ENCODE peak calls at places on chromosomes 4 and X, in seven cellular contexts. C, R, W, O, P, V and U are unnamed samples.
A peak's percentile ranks its signal among the peaks of the same experiment; 100 is the strongest.

GRCh38 chr4:70945046-70945445 is 42.9 kb downstream of the MOB1B start:
- DNase-seq in O (no peak), R (no peak), P (no peak), C (no peak), W (no peak), V (no peak), U (no peak)

GRCh38 chr4:171626554-171626953 is 186.7 kb upstream of the GALNTL6 start:
- DNase-seq in P (no peak), R (no peak), C (no peak), V (no peak), O (no peak), W (no peak), U (no peak)

GRCh38 chr4:95363579-95363965 is 185.2 kb downstream of the UNC5C start:
- DNase-seq in W (no peak), R (no peak), V (no peak), O (no peak), P (no peak), C (no peak), U (peak; percentile 20)

GRCh38 chrX:2500681-2501151 is at the start of the genes DHRSX and ZBED1:
- DNase-seq in R (no peak), P (no peak), C (peak; percentile 86), V (no peak), O (peak; percentile 35), W (peak; percentile 46), U (no peak)

GRCh38 chr4:170662250-170662649 is 572.5 kb upstream of the AADAT start:
- DNase-seq in C (no peak), R (no peak), P (no peak), W (no peak), O (no peak), V (no peak), U (no peak)

GRCh38 chr4:8117278-8117682 is 41.3 kb downstream of the ABLIM2 start:
- DNase-seq in V (no peak), C (peak; percentile 77), W (peak; percentile 33), O (peak; percentile 49), P (peak; percentile 69), R (no peak), U (peak; percentile 10)

GRCh38 chrX:96611619-96612362 is 72.9 kb upstream of the DIAPH2 start:
- DNase-seq in O (no peak), P (no peak), R (no peak), C (no peak), W (no peak), V (no peak), U (no peak)

GRCh38 chrX:86013792-86014191 is 33.6 kb downstream of the CHM start:
- DNase-seq in C (no peak), V (no peak), O (no peak), W (no peak), P (no peak), R (no peak), U (no peak)

GRCh38 chrX:136130931-136131843 is 16.1 kb upstream of the FHL1 start:
- DNase-seq in V (no peak), R (no peak), O (no peak), W (no peak), P (peak; percentile 95), C (no peak), U (no peak)

GRCh38 chr4:18938343-18939109 is 917.0 kb upstream of the LCORL start:
- DNase-seq in W (no peak), P (no peak), R (no peak), O (no peak), V (peak; percentile 39), C (no peak), U (no peak)

GRCh38 chrX:135086197-135086854 is 34.0 kb downstream of the ETDB start:
- DNase-seq in C (peak; percentile 23), O (no peak), R (peak; percentile 45), P (peak; percentile 66), W (peak; percentile 67), V (peak; percentile 53), U (peak; percentile 69)

GRCh38 chr4:148883435-148883834 is 441.2 kb upstream of the NR3C2 start:
- DNase-seq in V (no peak), W (no peak), R (no peak), P (no peak), C (no peak), O (no peak), U (no peak)

GRCh38 chrX:50470103-50471031 is at the start of gene DGKK:
- DNase-seq in P (no peak), R (no peak), O (no peak), W (no peak), C (peak; percentile 70), V (peak; percentile 76), U (no peak)

GRCh38 chr4:79857811-79858210 is 215.2 kb downstream of the ANTXR2 start:
- DNase-seq in W (no peak), O (no peak), C (no peak), V (no peak), P (no peak), R (no peak), U (no peak)

GRCh38 chr4:44196796-44197195 is 251.8 kb downstream of the KCTD8 start:
- DNase-seq in C (no peak), R (no peak), P (no peak), O (no peak), W (no peak), V (no peak), U (no peak)

GRCh38 chr4:21699437-21699836 is 249.1 kb downstream of the KCNIP4 start:
- DNase-seq in P (no peak), O (no peak), R (no peak), W (no peak), C (no peak), V (no peak), U (no peak)

GRCh38 chrX:21373001-21373400 is 1.2 kb upstream of the CNKSR2 start:
- DNase-seq in V (no peak), W (no peak), O (no peak), P (no peak), C (no peak), R (no peak), U (no peak)

GRCh38 chrX:34578237-34578636 is 78.8 kb downstream of the TMEM47 start:
- DNase-seq in V (no peak), C (no peak), O (no peak), P (peak; percentile 46), W (no peak), R (no peak), U (no peak)

GRCh38 chr4:25771672-25772071 is 91.1 kb downstream of the SEL1L3 start:
- DNase-seq in C (no peak), R (no peak), W (no peak), P (no peak), V (no peak), O (no peak), U (no peak)

GRCh38 chrX:85977218-85977617 is 70.1 kb downstream of the CHM start:
- DNase-seq in V (no peak), P (no peak), R (no peak), C (no peak), O (no peak), W (no peak), U (no peak)

GRCh38 chr4:26105815-26106699 is 192.0 kb downstream of the SMIM20 start:
- DNase-seq in V (no peak), O (no peak), P (peak; percentile 67), W (no peak), R (no peak), C (no peak), U (no peak)

GRCh38 chr4:79050521-79050880 is 111.3 kb upstream of the PAQR3 start:
- DNase-seq in W (no peak), P (no peak), V (peak; percentile 74), O (no peak), C (no peak), R (peak; percentile 35), U (peak; percentile 75)